ENCODE peak calls at places on chromosome 9, in six cellular contexts. Y is T-helper 2 cell; F is heart right ventricle; W is ACHN; K is central memory CD4-positive, alpha-beta T cell; Q is stimulated activated CD4-positive, alpha-beta T cell treated with anti-CD3 and anti-CD28 coated beads, Interleukin-2, amount 100 ng/mL, for 24 hours. S is an unnamed sample.

GRCh38 chr9:21677387-21677786 is 125.0 kb upstream of the MTAP start:
- DNase-seq in Y (no peak), F (no peak), W (no peak), K (no peak), Q (no peak), S (no peak)

GRCh38 chr9:83508072-83508471 is 30.1 kb downstream of the FRMD3 start:
- DNase-seq in Y (no peak), F (no peak), W (no peak), K (peak), Q (no peak), S (peak)

GRCh38 chr9:109739760-109740159 is 40.2 kb upstream of the PALM2AKAP2 start:
- DNase-seq in Y (no peak), F (no peak), W (no peak), K (no peak), Q (no peak), S (no peak)

GRCh38 chr9:81414836-81415235 is 274.5 kb downstream of the TLE1 start:
- DNase-seq in Y (no peak), F (no peak), W (no peak), K (no peak), Q (no peak), S (no peak)

GRCh38 chr9:90702431-90702830 is 59.8 kb upstream of the DIRAS2 start:
- DNase-seq in Y (no peak), F (no peak), W (no peak), K (no peak), Q (no peak), S (no peak)

GRCh38 chr9:14511452-14511851 is 181.8 kb downstream of the ZDHHC21 start:
- DNase-seq in Y (no peak), F (no peak), W (no peak), K (no peak), Q (no peak), S (no peak)

GRCh38 chr9:128152781-128153116 is 3.5 kb downstream of the LCN2 start:
- DNase-seq in Y (no peak), F (no peak), W (no peak), K (no peak), Q (no peak), S (no peak)

GRCh38 chr9:81874926-81875325 is 53.3 kb upstream of the SPATA31D4 start:
- DNase-seq in Y (no peak), F (peak), W (no peak), K (no peak), Q (no peak), S (no peak)

GRCh38 chr9:102867488-102867887 is 127.6 kb upstream of the CYLC2 start:
- DNase-seq in Y (no peak), F (peak), W (no peak), K (no peak), Q (no peak), S (no peak)

GRCh38 chr9:90724112-90724511 is 77.5 kb upstream of the SYK start:
- DNase-seq in Y (no peak), F (no peak), W (no peak), K (no peak), Q (no peak), S (no peak)

GRCh38 chr9:16542290-16542689 is 328.2 kb downstream of the BNC2 start:
- DNase-seq in Y (no peak), F (no peak), W (no peak), K (no peak), Q (no peak), S (no peak)

GRCh38 chr9:34501889-34502425 is 20.8 kb downstream of the ENHO start:
- DNase-seq in Y (no peak), F (peak), W (no peak), K (no peak), Q (no peak), S (no peak)

S was measured in Jurkat, Clone E6-1.